ENCODE peak calls at places on chromosomes 1 and 21, in eight cellular contexts. U is substantia nigra; W is T1000; O is HFF-Myc; K is AG04450; M is fibroblast of mammary gland; P is HFFc6; D is stimulated activated CD4-positive, alpha-beta T cell treated with anti-CD3 and anti-CD28 coated beads, TNF-alpha, amount 100 ng/mL, for 1 hour. Q is an unnamed sample.

GRCh38 chr1:3898994-3899775 is 887 bp downstream of the C1orf174 start:
- DNase-seq in U (no peak), W (no peak), O (no peak), K (no peak), M (peak; percentile 9), P (no peak), D (no peak), Q (no peak)

GRCh38 chr1:21368514-21369289 is 71.2 kb upstream of the NBPF3 start:
- DNase-seq in U (no peak), W (peak; percentile 72), O (peak; percentile 59), K (peak; percentile 59), M (peak; percentile 85), P (peak; percentile 68), D (peak; percentile 50), Q (peak; percentile 77)

GRCh38 chr1:115430717-115431116 is 92.7 kb upstream of the NGF start:
- DNase-seq in U (no peak), W (peak; percentile 69), O (peak; percentile 85), K (peak; percentile 60), M (peak; percentile 98), P (peak; percentile 99), D (no peak), Q (no peak)

GRCh38 chr1:208526726-208527125 is 282.5 kb upstream of the PLXNA2 start:
- DNase-seq in U (no peak), W (no peak), O (no peak), K (no peak), M (no peak), P (no peak), D (no peak), Q (no peak)

GRCh38 chr1:29698033-29698432 is 461.7 kb downstream of the PTPRU start:
- DNase-seq in U (no peak), W (peak; percentile 11), O (peak; percentile 49), K (no peak), M (peak; percentile 74), P (peak; percentile 67), D (no peak), Q (no peak)

GRCh38 chr21:36079010-36079649 is 9.3 kb downstream of the CBR1 start:
- DNase-seq in U (no peak), W (no peak), O (no peak), K (no peak), M (no peak), P (no peak), D (peak; percentile 14), Q (no peak)

GRCh38 chr1:85128296-85128695 is 72.5 kb downstream of the SYDE2 start:
- DNase-seq in U (no peak), W (no peak), O (no peak), K (no peak), M (peak; percentile 24), P (peak; percentile 22), D (no peak), Q (no peak)

GRCh38 chr21:25556087-25556486 is 51.2 kb downstream of the MRPL39 start:
- DNase-seq in U (no peak), W (no peak), O (no peak), K (no peak), M (no peak), P (peak; percentile 33), D (no peak), Q (no peak)

GRCh38 chr1:9646037-9646436 is 5.5 kb upstream of the PIK3CD start:
- DNase-seq in U (no peak), W (no peak), O (no peak), K (no peak), M (no peak), P (no peak), D (no peak), Q (no peak)

GRCh38 chr1:2934173-2934540 is 87.1 kb upstream of the ACTRT2 start:
- DNase-seq in U (no peak), W (no peak), O (no peak), K (no peak), M (no peak), P (no peak), D (no peak), Q (no peak)

GRCh38 chr21:27076035-27076434 is 109.1 kb upstream of the ADAMTS5 start:
- DNase-seq in U (no peak), W (no peak), O (no peak), K (no peak), M (no peak), P (no peak), D (no peak), Q (no peak)

GRCh38 chr1:217946581-217946980 is 315.4 kb downstream of the SPATA17 start:
- DNase-seq in U (no peak), W (no peak), O (no peak), K (no peak), M (no peak), P (no peak), D (no peak), Q (no peak)

GRCh38 chr1:8089535-8090228 is 63.6 kb upstream of the ERRFI1 start:
- DNase-seq in U (no peak), W (no peak), O (no peak), K (no peak), M (peak; percentile 73), P (peak; percentile 49), D (no peak), Q (no peak)

GRCh38 chr1:69263982-69264381 is 303.7 kb upstream of the LRRC7 start:
- DNase-seq in U (no peak), W (peak; percentile 15), O (no peak), K (no peak), M (peak; percentile 59), P (no peak), D (no peak), Q (no peak)

GRCh38 chr1:41314781-41315481 is 46.3 kb upstream of the FOXO6 start:
- DNase-seq in U (no peak), W (no peak), O (no peak), K (peak; percentile 10), M (peak; percentile 20), P (peak; percentile 59), D (no peak), Q (no peak)

Q was measured in brain pericyte.